ENCODE peak calls at places on chromosomes 11 and 22, in four cellular contexts. S, O, F and V are unnamed samples.
A peak's percentile ranks its signal among the peaks of the same experiment; 100 is the strongest.

GRCh38 chr11:122808494-122808893 is 29.8 kb upstream of the CRTAM start:
- DNase-seq in O (no peak), F (no peak), S (peak; percentile 73), V (no peak)

GRCh38 chr11:69370984-69371709 is 77.2 kb downstream of the MYEOV start:
- DNase-seq in O (peak; percentile 25), F (no peak), S (no peak), V (no peak)

GRCh38 chr11:15308840-15309239 is 194.1 kb downstream of the INSC start:
- DNase-seq in O (no peak), S (no peak), F (no peak), V (no peak)

GRCh38 chr22:26549902-26550497 is 37.7 kb upstream of the TFIP11 start:
- DNase-seq in F (no peak), S (no peak), O (no peak), V (no peak)

GRCh38 chr11:64343740-64344133 is 3.7 kb downstream of the CCDC88B start:
- DNase-seq in S (no peak), F (no peak), O (peak; percentile 44), V (no peak)

GRCh38 chr11:64710418-64711137 is 12.4 kb downstream of the NRXN2 start:
- DNase-seq in F (no peak), S (peak; percentile 14), O (no peak), V (no peak)

GRCh38 chr22:44192098-44192810 is 11.5 kb downstream of the PARVG start:
- DNase-seq in O (no peak), F (no peak), S (no peak), V (no peak)

GRCh38 chr11:125342281-125342980 is 153.6 kb downstream of the FEZ1 start:
- DNase-seq in F (no peak), S (no peak), O (no peak), V (no peak)

GRCh38 chr11:31060880-31061279 is 308.7 kb downstream of the DCDC1 start:
- DNase-seq in F (no peak), O (no peak), S (peak; percentile 3), V (no peak)

GRCh38 chr11:113419426-113420003 is 31.9 kb downstream of the ANKK1 start:
- DNase-seq in O (no peak), F (no peak), S (no peak), V (no peak)

GRCh38 chr11:62889484-62890437 is 9.1 kb downstream of the SLC3A2 start:
- DNase-seq in S (peak; percentile 23), F (no peak), O (no peak), V (no peak)

GRCh38 chr22:49011379-49011768 is 816.3 kb downstream of the BRD1 start:
- DNase-seq in F (peak; percentile 38), O (peak; percentile 19), S (no peak), V (no peak)

GRCh38 chr22:19761500-19762314 is 1.1 kb downstream of the TBX1 start:
- DNase-seq in S (no peak), F (no peak), O (no peak), V (no peak)

GRCh38 chr22:38325575-38325974 is 8.3 kb upstream of the CSNK1E start:
- DNase-seq in F (no peak), S (no peak), O (no peak), V (no peak)

DNA sequence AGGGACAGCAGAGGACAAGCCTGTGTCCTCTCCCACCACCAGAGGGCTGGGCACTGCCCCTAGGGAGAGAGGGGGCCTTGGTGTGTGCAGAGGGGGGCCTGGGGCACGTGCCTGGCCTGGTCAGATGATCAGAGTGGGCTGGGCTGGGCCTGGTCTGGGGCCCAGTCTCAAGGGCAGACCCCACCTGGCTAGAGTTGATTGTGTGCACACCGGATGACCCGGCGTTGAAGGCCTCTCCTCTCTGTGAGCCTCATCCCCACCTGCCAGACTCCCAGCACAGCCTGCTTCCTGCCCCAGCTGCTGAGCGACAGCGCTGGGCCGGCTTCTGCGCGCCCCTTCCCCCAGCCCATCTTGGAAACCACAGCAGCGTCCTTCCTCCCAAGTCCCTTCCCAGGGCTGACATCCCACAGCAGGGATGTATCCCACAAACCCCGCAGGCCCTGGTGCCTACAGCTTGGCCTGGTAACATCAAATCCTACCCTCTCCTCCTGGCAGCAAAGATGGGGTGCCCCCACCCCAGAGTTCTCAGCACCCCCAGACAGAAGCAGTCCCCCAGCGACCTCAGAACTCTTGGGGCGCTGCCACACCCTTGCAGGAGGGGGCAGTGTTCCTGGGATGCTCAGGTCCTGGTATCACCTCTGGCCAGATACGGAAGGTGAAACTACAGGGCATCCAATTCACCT is 11.1 kb upstream of the TSSC4 start:
- DNase-seq in O (no peak), S (no peak), F (no peak), V (no peak)
- TF ChIP-seq CTCF in O (no peak), S (no peak), F (no peak), V (no peak)

GRCh38 chr22:47839586-47840245 is 1077.3 kb downstream of the TBC1D22A start:
- DNase-seq in F (no peak), O (no peak), S (no peak), V (no peak)
- H3K9me3 ChIP-seq in F (no peaks in the 10 kb centered on the region), O (no peaks in the 10 kb centered on the region), S (peaks cover 44% of the 10 kb centered on the region), V (no peaks in the 10 kb centered on the region)

DNA sequence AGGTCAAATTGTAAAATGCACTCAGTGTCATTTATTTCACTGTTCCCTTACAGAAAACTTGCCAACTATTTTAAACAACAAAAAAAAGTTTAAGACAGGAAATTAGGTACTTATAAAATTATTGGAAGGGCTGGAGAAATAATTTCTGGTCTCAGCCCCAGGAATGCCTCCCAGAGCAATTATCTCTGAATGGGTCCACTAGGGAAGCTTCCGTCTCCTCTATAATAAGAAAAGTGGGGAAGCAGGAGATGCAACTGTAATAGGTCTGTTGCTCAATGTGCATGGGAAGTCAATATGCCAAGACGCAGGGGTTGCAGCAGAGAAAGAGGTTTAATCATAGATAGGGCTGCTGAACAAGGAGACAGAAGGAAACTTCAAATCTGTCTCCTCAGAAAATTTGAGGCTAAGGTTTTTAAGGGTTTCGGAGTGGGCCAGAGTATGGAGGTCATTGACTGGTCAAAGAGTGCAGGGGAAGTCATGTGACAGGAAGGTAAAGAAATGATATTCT is 10.9 kb upstream of the RNF141 start:
- DNase-seq in S (no peak), O (no peak), F (no peak), V (no peak)
- TF ChIP-seq POLR2A in S (no peak), O (no peak), F (no peak), V (no peak)

GRCh38 chr11:26556582-26556981 is 15.5 kb downstream of the MUC15 start:
- DNase-seq in S (no peak), F (no peak), O (no peak), V (no peak)

GRCh38 chr11:26550022-26550421 is 22.0 kb downstream of the MUC15 start:
- DNase-seq in S (no peak), O (no peak), F (no peak), V (no peak)

GRCh38 chr11:26553182-26553581 is 18.9 kb downstream of the MUC15 start:
- DNase-seq in O (no peak), F (no peak), S (no peak), V (no peak)

GRCh38 chr11:26549176-26549575 is 22.9 kb downstream of the MUC15 start:
- DNase-seq in O (no peak), F (no peak), S (no peak), V (no peak)

GRCh38 chr11:26551186-26551801 is 20.8 kb downstream of the MUC15 start:
- DNase-seq in O (no peak), S (peak; percentile 6), F (no peak), V (no peak)
- TF ChIP-seq CTCF in O (peak; percentile 26), S (peak; percentile 48), F (no peak), V (no peak)

DNA sequence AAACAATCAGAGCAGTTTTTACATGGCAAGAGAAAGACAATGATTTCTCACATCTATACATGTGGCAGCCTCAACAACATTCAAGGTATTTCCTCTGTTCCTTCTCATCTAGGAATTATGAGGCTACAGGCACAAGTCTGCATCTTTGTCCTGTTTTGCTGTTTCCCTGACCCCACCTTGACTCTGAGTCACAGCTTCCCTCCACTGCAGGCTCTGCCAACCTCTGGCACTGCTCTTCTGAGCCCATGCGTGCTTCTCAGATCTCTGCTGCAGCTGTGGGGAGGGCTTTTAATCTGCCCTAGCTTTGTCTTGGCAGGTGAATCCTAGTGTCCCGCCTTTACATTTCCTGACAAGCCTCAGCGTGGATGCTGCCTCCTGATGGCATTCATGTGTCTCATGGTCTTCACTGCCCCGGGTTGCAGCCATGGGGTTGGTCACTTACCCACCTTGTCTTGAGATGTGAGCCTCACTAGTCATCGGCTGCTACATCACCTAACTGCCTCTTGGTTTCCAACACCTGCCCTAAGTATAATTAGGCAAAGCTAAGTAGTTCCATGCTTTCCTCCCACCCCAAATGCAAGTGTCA is 578.5 kb downstream of the TBC1D22A start:
- DNase-seq in O (no peak), F (no peak), S (no peak), V (no peak)
- H3K9me3 ChIP-seq in O (no peaks in the 10 kb centered on the region), F (no peaks in the 10 kb centered on the region), S (peaks cover 7% of the 10 kb centered on the region), V (no peaks in the 10 kb centered on the region)

GRCh38 chr11:117057317-117057716 is 40.9 kb downstream of the SIK3 start:
- DNase-seq in O (no peak), F (no peak), S (no peak), V (no peak)
- TF ChIP-seq POLR2A in O (no peak), F (no peak), S (no peak), V (no peak)

DNA sequence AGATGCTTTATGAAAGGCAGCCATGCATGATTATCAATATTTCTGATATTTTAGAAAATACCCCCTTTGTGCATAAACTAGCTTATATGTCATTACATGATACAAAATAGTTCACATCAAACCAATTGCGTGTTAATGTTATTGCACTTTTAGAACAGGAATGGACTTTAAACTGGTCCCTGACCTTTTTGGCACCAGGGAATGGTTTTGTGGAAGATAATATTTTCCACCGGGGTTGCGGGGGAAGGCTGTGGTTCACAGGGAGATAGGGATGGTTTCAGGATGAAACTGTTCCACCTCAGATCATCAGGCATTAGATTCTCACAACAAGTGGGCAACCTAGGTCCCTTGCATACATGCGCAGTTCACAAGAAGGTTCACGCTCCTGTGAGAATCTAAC is 16.5 kb upstream of the LGR4 start:
- DNase-seq in S (no peak), O (no peak), F (no peak), V (no peak)
- TF ChIP-seq CTCF in S (no peak), O (no peak), F (no peak), V (no peak)

GRCh38 chr11:70867661-70868060 is 384.7 kb downstream of the SHANK2 start:
- DNase-seq in O (no peak), F (no peak), S (no peak), V (no peak)

GRCh38 chr11:70863988-70864387 is 388.4 kb downstream of the SHANK2 start:
- DNase-seq in F (no peak), S (no peak), O (no peak), V (no peak)

GRCh38 chr11:70863186-70863585 is 389.2 kb downstream of the SHANK2 start:
- DNase-seq in S (no peak), O (no peak), F (no peak), V (no peak)

GRCh38 chr11:70866834-70867233 is 385.5 kb downstream of the SHANK2 start:
- DNase-seq in F (no peak), O (no peak), S (no peak), V (no peak)

GRCh38 chr11:70865356-70865755 is 387.0 kb downstream of the SHANK2 start:
- DNase-seq in F (no peak), O (no peak), S (no peak), V (no peak)
- H3K9me3 ChIP-seq in F (no peaks in the 10 kb centered on the region), O (no peaks in the 10 kb centered on the region), S (peaks cover 2% of the 10 kb centered on the region), V (no peaks in the 10 kb centered on the region)